ENCODE peak calls at places on chromosomes 3 and 15, in eight cellular contexts. U, D, X, B, P, L, J and F are unnamed samples.
A peak's percentile ranks its signal among the peaks of the same experiment; 100 is the strongest.

GRCh38 chr3:196735751-196736150 is 3.9 kb upstream of the PAK2 start:
- DNase-seq in U (no peak), D (no peak), X (no peak), B (no peak), P (no peak), L (no peak), J (no peak), F (no peak)

GRCh38 chr3:50642382-50642781 is 25.4 kb downstream of the MAPKAPK3 start:
- DNase-seq in U (no peak), D (no peak), X (no peak), B (no peak), P (no peak), L (no peak), J (no peak), F (no peak)

GRCh38 chr15:27635916-27636315 is 463.2 kb downstream of the OCA2 start:
- DNase-seq in U (no peak), D (no peak), X (no peak), B (no peak), P (no peak), L (no peak), J (no peak), F (no peak)

GRCh38 chr3:126424039-126424717 is 29.5 kb downstream of the CFAP100 start:
- DNase-seq in U (no peak), D (no peak), X (peak; percentile 32), B (no peak), P (no peak), L (no peak), J (no peak), F (peak; percentile 79)

GRCh38 chr15:60695713-60696522 is 217.0 kb upstream of the ICE2 start:
- DNase-seq in U (peak; percentile 33), D (no peak), X (peak; percentile 86), B (no peak), P (peak; percentile 50), L (peak; percentile 36), J (no peak), F (no peak)

GRCh38 chr3:129122697-129123055 is 1.1 kb upstream of the RAB43 start:
- DNase-seq in U (no peak), D (no peak), X (no peak), B (no peak), P (no peak), L (no peak), J (no peak), F (no peak)

GRCh38 chr3:125163739-125164601 is 48.6 kb downstream of the SLC12A8 start:
- DNase-seq in U (no peak), D (no peak), X (no peak), B (no peak), P (no peak), L (no peak), J (no peak), F (no peak)

GRCh38 chr15:41169784-41170183 is 53.7 kb upstream of the INO80 start:
- DNase-seq in U (no peak), D (no peak), X (no peak), B (no peak), P (no peak), L (no peak), J (no peak), F (no peak)

GRCh38 chr3:195196266-195196665 is 74.7 kb downstream of the XXYLT1 start:
- DNase-seq in U (no peak), D (no peak), X (peak; percentile 40), B (no peak), P (no peak), L (no peak), J (no peak), F (no peak)

GRCh38 chr3:15845475-15845874 is 47.7 kb upstream of the ANKRD28 start:
- DNase-seq in U (no peak), D (no peak), X (no peak), B (no peak), P (no peak), L (no peak), J (no peak), F (no peak)

GRCh38 chr15:97009036-97009555 is 678.6 kb downstream of the NR2F2 start:
- DNase-seq in U (no peak), D (no peak), X (no peak), B (no peak), P (no peak), L (no peak), J (no peak), F (no peak)

GRCh38 chr15:81500081-81500480 is 126.1 kb upstream of the TMC3 start:
- DNase-seq in U (no peak), D (no peak), X (no peak), B (no peak), P (no peak), L (no peak), J (no peak), F (no peak)

GRCh38 chr3:188635258-188636038 is 481.5 kb downstream of the LPP start:
- DNase-seq in U (no peak), D (no peak), X (no peak), B (no peak), P (no peak), L (no peak), J (no peak), F (no peak)

GRCh38 chr15:25775317-25775912 is 87.7 kb downstream of the ATP10A start:
- DNase-seq in U (no peak), D (no peak), X (peak; percentile 40), B (no peak), P (no peak), L (no peak), J (no peak), F (no peak)